ENCODE peak calls at places on chromosomes 3 and 15, in four cellular contexts. One of them, this sample, is unnamed. For H3K27me3, the result is how much of the 10 kb centered on the place peaks cover.

GRCh38 chr3:157390713-157391515 is 45.7 kb upstream of the PTX3 start:
- DNase-seq in Peyer's patch: no peak
- DNase-seq in Panc1: no peak
- DNase-seq in colonic mucosa: no peak
- DNase-seq in this sample: no peak

GRCh38 chr3:127286571-127287140 is 1.2 kb downstream of the PRR20G start:
- DNase-seq in Peyer's patch: no peak
- DNase-seq in Panc1: no peak
- DNase-seq in colonic mucosa: no peak
- DNase-seq in this sample: peak

GRCh38 chr3:113038326-113038725 is 47.5 kb downstream of the GTPBP8 start:
- DNase-seq in Peyer's patch: no peak
- DNase-seq in Panc1: no peak
- DNase-seq in colonic mucosa: no peak
- DNase-seq in this sample: no peak

GRCh38 chr3:153958635-153959320 is 162.4 kb upstream of the ARHGEF26 start:
- DNase-seq in Peyer's patch: no peak
- DNase-seq in Panc1: no peak
- DNase-seq in colonic mucosa: no peak
- DNase-seq in this sample: no peak

GRCh38 chr3:132641837-132642538 is 17.6 kb downstream of the ACAD11 start:
- DNase-seq in Peyer's patch: no peak
- DNase-seq in Panc1: no peak
- DNase-seq in colonic mucosa: no peak
- DNase-seq in this sample: no peak

GRCh38 chr3:149362361-149362760 is 15.1 kb downstream of the TM4SF1 start:
- DNase-seq in Panc1: no peak
- DNase-seq in Peyer's patch: no peak
- DNase-seq in colonic mucosa: no peak
- DNase-seq in this sample: no peak

GRCh38 chr3:64837126-64837738 is 149.4 kb upstream of the ADAMTS9 start:
- DNase-seq in colonic mucosa: no peak
- DNase-seq in Peyer's patch: no peak
- DNase-seq in Panc1: no peak
- DNase-seq in this sample: no peak

GRCh38 chr3:17478673-17479072 is 263.8 kb downstream of the TBC1D5 start:
- DNase-seq in colonic mucosa: no peak
- DNase-seq in Peyer's patch: no peak
- DNase-seq in Panc1: peak
- DNase-seq in this sample: peak

GRCh38 chr3:194042947-194043346 is 93.0 kb upstream of the HES1 start:
- DNase-seq in Peyer's patch: no peak
- DNase-seq in colonic mucosa: no peak
- DNase-seq in Panc1: no peak
- DNase-seq in this sample: peak

GRCh38 chr15:29422606-29423005 is 153.0 kb upstream of the NSMCE3 start:
- DNase-seq in colonic mucosa: no peak
- DNase-seq in Peyer's patch: no peak
- DNase-seq in Panc1: no peak
- DNase-seq in this sample: no peak

GRCh38 chr3:65146149-65146548 is 458.3 kb upstream of the ADAMTS9 start:
- DNase-seq in Peyer's patch: no peak
- DNase-seq in colonic mucosa: no peak
- DNase-seq in Panc1: no peak
- DNase-seq in this sample: peak

GRCh38 chr3:151404316-151404715 is 19.8 kb upstream of the P2RY12 start:
- DNase-seq in colonic mucosa: no peak
- DNase-seq in Panc1: no peak
- DNase-seq in Peyer's patch: no peak
- DNase-seq in this sample: peak

GRCh38 chr15:73232771-73233170 is 136.0 kb downstream of the HCN4 start:
- DNase-seq in Panc1: no peak
- DNase-seq in colonic mucosa: no peak
- DNase-seq in Peyer's patch: no peak
- DNase-seq in this sample: no peak

GRCh38 chr3:17995769-17996168 is 253.3 kb upstream of the TBC1D5 start:
- DNase-seq in Panc1: no peak
- DNase-seq in colonic mucosa: no peak
- DNase-seq in Peyer's patch: no peak
- DNase-seq in this sample: no peak

GRCh38 chr3:4720316-4721075 is 227.3 kb downstream of the ITPR1 start:
- DNase-seq in colonic mucosa: peak
- DNase-seq in Panc1: no peak
- DNase-seq in Peyer's patch: no peak
- DNase-seq in this sample: peak

DNA sequence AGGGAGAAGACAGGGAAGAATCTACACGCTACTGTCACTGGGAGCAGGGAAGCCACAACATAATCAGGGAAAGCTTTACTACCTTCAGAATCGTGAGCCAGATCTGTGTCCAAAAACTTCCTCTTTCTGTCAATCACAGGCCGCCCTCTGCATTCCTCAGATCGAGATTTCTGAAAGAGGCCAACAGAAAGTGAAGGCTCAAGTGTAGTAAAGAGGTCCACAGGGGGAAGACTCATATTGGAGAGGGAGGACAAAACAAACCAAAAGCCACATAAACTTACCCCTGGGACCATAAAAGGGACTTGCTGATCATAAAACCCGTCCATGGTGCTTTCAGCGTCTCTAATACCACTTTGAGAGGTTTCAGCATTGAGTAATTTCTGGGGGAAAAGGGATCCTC is 3.3 kb downstream of the ETV5 start:
- DNase-seq in colonic mucosa: no peak
- DNase-seq in Panc1: no peak
- DNase-seq in Peyer's patch: no peak
- DNase-seq in this sample: no peak
- H3K27me3 ChIP-seq in colonic mucosa: under half
- H3K27me3 ChIP-seq in Panc1: under half
- H3K27me3 ChIP-seq in Peyer's patch: under half
- H3K27me3 ChIP-seq in this sample: under half

DNA sequence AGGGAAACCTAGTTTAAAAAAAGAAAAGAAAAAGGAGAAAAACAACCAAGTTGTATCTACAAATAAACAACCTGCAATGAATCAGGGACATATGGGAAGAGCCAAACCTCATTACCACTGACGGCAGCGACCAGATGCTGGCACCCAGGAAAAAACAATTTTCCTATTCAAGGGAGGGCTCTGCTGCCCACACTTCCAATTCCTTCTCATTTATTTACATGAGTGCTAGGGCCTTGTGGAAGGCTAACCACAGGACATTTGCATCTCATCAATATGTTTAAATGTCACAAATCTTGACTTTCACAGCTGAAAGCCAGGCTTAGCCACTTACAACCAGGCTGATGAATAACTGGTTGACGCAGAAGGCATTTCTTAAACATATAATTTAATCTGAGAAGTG is 36.0 kb downstream of the RFTN1 start:
- DNase-seq in Panc1: no peak
- DNase-seq in Peyer's patch: no peak
- DNase-seq in colonic mucosa: no peak
- DNase-seq in this sample: no peak
- H3K4me3 ChIP-seq in Panc1: no peak
- H3K4me3 ChIP-seq in Peyer's patch: no peak
- H3K4me3 ChIP-seq in colonic mucosa: no peak
- H3K4me3 ChIP-seq in this sample: no peak

GRCh38 chr15:101772921-101773320 is 30.4 kb upstream of the OR4F6 start:
- DNase-seq in Panc1: no peak
- DNase-seq in colonic mucosa: no peak
- DNase-seq in Peyer's patch: no peak
- DNase-seq in this sample: no peak

GRCh38 chr15:101775136-101775535 is 28.2 kb upstream of the OR4F6 start:
- DNase-seq in Peyer's patch: no peak
- DNase-seq in colonic mucosa: no peak
- DNase-seq in Panc1: no peak
- DNase-seq in this sample: no peak

GRCh38 chr15:101773496-101774100 is 29.7 kb upstream of the OR4F6 start:
- DNase-seq in Panc1: no peak
- DNase-seq in colonic mucosa: no peak
- DNase-seq in Peyer's patch: no peak
- DNase-seq in this sample: no peak
- TF ChIP-seq CTCF in Panc1: peak
- TF ChIP-seq CTCF in colonic mucosa: no peak
- TF ChIP-seq CTCF in Peyer's patch: peak
- TF ChIP-seq CTCF in this sample: no peak

GRCh38 chr15:88604972-88605506 is 16.1 kb upstream of the AEN start:
- DNase-seq in colonic mucosa: no peak
- DNase-seq in Panc1: no peak
- DNase-seq in Peyer's patch: no peak
- DNase-seq in this sample: no peak

GRCh38 chr15:88604381-88604951 is 16.7 kb upstream of the AEN start:
- DNase-seq in Peyer's patch: no peak
- DNase-seq in Panc1: no peak
- DNase-seq in colonic mucosa: no peak
- DNase-seq in this sample: no peak

GRCh38 chr15:88606437-88606794 is 14.7 kb upstream of the AEN start:
- DNase-seq in colonic mucosa: no peak
- DNase-seq in Panc1: no peak
- DNase-seq in Peyer's patch: no peak
- DNase-seq in this sample: no peak

GRCh38 chr15:88603885-88604284 is 17.3 kb upstream of the AEN start:
- DNase-seq in colonic mucosa: no peak
- DNase-seq in Panc1: no peak
- DNase-seq in Peyer's patch: no peak
- DNase-seq in this sample: no peak

DNA sequence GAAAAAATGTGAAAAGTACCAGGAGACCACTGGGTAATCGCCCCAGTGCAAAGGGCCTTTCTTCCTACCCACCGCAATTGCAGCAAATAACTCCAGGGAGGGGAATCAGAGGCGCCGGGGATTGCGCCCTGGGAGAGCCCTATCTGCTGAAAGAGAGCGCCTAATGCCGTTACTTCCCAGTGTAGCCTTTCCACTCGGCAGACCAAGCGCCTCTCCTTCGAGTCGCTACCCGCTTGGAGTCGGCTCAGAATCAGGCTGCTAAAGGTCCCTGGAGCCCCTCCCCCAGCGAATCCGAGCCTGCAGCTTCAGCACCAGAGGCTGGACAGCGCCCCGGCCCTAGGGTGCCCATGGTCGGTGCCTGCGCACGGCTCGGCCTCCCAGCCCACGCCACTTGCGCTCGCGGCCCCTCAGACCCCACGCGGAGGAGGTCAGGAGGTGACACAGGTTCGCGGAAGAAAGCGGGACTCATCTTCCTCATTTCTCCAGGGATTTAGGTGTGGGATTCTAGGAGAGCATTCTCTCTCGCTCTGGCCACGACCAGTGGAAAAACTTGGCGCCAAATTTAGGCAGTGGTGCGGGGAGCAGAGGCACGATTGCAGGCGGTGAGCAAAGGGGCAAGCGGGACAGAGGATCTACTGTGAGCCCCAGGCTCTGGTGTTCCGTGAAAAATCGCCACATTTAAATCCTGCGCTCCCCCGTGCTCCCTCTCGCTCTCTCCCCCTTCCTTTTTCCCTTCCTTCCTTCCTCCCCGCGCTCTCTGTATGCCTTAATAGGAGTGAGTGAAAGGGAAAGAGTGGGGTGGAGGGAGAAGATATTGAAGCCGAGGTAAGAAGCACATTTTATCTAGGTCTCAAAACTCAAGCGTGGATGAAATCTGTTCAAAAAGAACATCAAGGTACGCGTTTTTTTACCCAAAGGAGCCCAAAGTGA is 15.4 kb upstream of the AEN start:
- DNase-seq in Peyer's patch: no peak
- DNase-seq in colonic mucosa: no peak
- DNase-seq in Panc1: no peak
- DNase-seq in this sample: no peak
- H3K27me3 ChIP-seq in Peyer's patch: under half
- H3K27me3 ChIP-seq in colonic mucosa: under half
- H3K27me3 ChIP-seq in Panc1: half or more
- H3K27me3 ChIP-seq in this sample: under half

DNA sequence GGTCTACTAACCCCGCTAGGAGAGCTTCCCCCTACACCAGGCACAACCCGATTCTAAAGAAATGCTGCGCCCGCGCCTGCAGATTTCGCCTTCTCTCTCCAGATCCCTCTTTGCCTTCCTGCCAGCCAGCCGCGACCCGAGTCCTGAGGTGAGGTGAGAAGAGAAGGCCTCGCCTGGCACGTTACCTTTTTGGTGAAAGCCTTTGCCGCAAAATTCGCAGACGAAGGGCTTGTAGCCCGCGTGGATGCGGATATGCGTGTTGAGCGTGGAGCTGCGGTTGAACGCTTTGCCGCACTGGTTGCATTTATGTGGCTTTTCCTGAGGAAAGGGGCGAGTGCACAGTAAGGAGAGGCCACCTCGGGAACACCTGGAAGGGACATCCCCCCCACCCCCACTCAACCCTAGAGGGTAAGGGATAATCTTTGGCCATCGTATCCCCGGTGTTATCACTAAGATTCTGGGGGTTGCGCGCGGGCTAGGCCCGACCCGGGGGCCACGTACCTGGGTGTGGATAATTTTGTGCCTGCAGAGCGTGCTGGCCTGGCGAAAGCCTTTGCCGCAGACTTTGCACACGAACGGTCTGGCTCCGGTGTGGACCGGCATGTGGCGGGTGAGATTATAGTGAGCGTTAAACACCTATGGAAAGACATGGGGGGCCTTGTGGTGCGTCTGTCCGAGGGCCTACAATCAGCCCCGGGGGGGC is 2.2 kb downstream of the FEZF2 start:
- DNase-seq in Panc1: no peak
- DNase-seq in Peyer's patch: no peak
- DNase-seq in colonic mucosa: no peak
- DNase-seq in this sample: no peak
- H3K4me3 ChIP-seq in Panc1: no peak
- H3K4me3 ChIP-seq in Peyer's patch: no peak
- H3K4me3 ChIP-seq in colonic mucosa: no peak
- H3K4me3 ChIP-seq in this sample: no peak

GRCh38 chr15:88636654-88637053 is 2.2 kb upstream of the ISG20 start:
- DNase-seq in colonic mucosa: no peak
- DNase-seq in Panc1: no peak
- DNase-seq in Peyer's patch: peak
- DNase-seq in this sample: no peak

GRCh38 chr15:88637436-88637835 is 1.4 kb upstream of the ISG20 start:
- DNase-seq in Panc1: no peak
- DNase-seq in colonic mucosa: no peak
- DNase-seq in Peyer's patch: peak
- DNase-seq in this sample: no peak

GRCh38 chr15:88636039-88636438 is 2.8 kb upstream of the ISG20 start:
- DNase-seq in Panc1: no peak
- DNase-seq in Peyer's patch: peak
- DNase-seq in colonic mucosa: peak
- DNase-seq in this sample: no peak

GRCh38 chr15:88637841-88638625 is 783 bp upstream of the ISG20 start:
- DNase-seq in Panc1: no peak
- DNase-seq in Peyer's patch: peak
- DNase-seq in colonic mucosa: no peak
- DNase-seq in this sample: no peak

GRCh38 chr15:88638626-88639372 is at the start of gene ISG20:
- DNase-seq in colonic mucosa: peak
- DNase-seq in Panc1: peak
- DNase-seq in Peyer's patch: peak
- DNase-seq in this sample: peak
- TF ChIP-seq CTCF in colonic mucosa: peak
- TF ChIP-seq CTCF in Panc1: no peak
- TF ChIP-seq CTCF in Peyer's patch: peak
- TF ChIP-seq CTCF in this sample: peak

This sample was measured in kidney epithelial cell.